ENCODE peak calls at places on chromosome 5, in six cellular contexts. V is transverse colon, I is SW 1271, T is COR-L47, Q is Right ventricle myocardium superior, B is RWPE1. M is an unnamed sample.

GRCh38 chr5:6820851-6821479 is 107.7 kb downstream of the TENT4A start:
- DNase-seq in V (peak), I (no peak), T (no peak), Q (no peak), B (peak), M (no peak)

GRCh38 chr5:67807116-67807888 is 408.3 kb upstream of the PIK3R1 start:
- DNase-seq in V (no peak), I (no peak), T (no peak), Q (no peak), B (no peak), M (no peak)

GRCh38 chr5:1856596-1857255 is 26.0 kb downstream of the IRX4 start:
- DNase-seq in V (no peak), I (no peak), T (no peak), Q (no peak), B (no peak), M (no peak)

GRCh38 chr5:37136694-37137093 is 112.5 kb downstream of the CPLANE1 start:
- DNase-seq in V (no peak), I (no peak), T (no peak), Q (no peak), B (no peak), M (no peak)

GRCh38 chr5:84450617-84451414 is 66.1 kb upstream of the EDIL3 start:
- DNase-seq in V (no peak), I (no peak), T (no peak), Q (no peak), B (peak), M (no peak)

GRCh38 chr5:143922718-143923117 is 110.8 kb downstream of the HMHB1 start:
- DNase-seq in V (no peak), I (no peak), T (no peak), Q (no peak), B (peak), M (no peak)

GRCh38 chr5:83583859-83584258 is 112.3 kb downstream of the VCAN start:
- DNase-seq in V (no peak), I (no peak), T (no peak), Q (no peak), B (peak), M (no peak)

GRCh38 chr5:41793156-41793770 is 77.0 kb downstream of the OXCT1 start:
- DNase-seq in V (peak), I (no peak), T (peak), Q (no peak), B (no peak), M (no peak)

GRCh38 chr5:148653840-148654781 is at the start of gene HTR4:
- DNase-seq in V (peak), I (no peak), T (no peak), Q (no peak), B (no peak), M (no peak)

GRCh38 chr5:17190242-17190778 is 27.1 kb upstream of the BASP1 start:
- DNase-seq in V (no peak), I (peak), T (peak), Q (no peak), B (peak), M (no peak)

GRCh38 chr5:123545506-123545905 is 33.5 kb downstream of the CSNK1G3 start:
- DNase-seq in V (peak), I (no peak), T (peak), Q (no peak), B (peak), M (no peak)

GRCh38 chr5:136620016-136620419 is 254.7 kb upstream of the TRPC7 start:
- DNase-seq in V (no peak), I (peak), T (no peak), Q (no peak), B (no peak), M (no peak)

GRCh38 chr5:55234171-55234700 is 828 bp upstream of the CCNO start:
- DNase-seq in V (peak), I (no peak), T (no peak), Q (no peak), B (peak), M (no peak)

GRCh38 chr5:115888027-115888426 is 46.3 kb downstream of the AP3S1 start:
- DNase-seq in V (no peak), I (no peak), T (no peak), Q (no peak), B (no peak), M (no peak)

GRCh38 chr5:55226027-55226933 is 835 bp downstream of the MCIDAS start:
- DNase-seq in V (peak), I (peak), T (peak), Q (no peak), B (peak), M (no peak)

M was measured in effector CD8-positive, alpha-beta T cell.